ENCODE peak calls at places on chromosomes 13 and 19, in nine cellular contexts. R is bronchial epithelial cell, B is epithelial cell of esophagus, E is BJ, G is PC-3, Q is choroid plexus epithelial cell, W is cardiac fibroblast, V is ascending aorta, U is uterus. Z is an unnamed sample.

GRCh38 chr19:7168941-7169340 is 99.4 kb downstream of the ZNF557 start:
- DNase-seq in R (no peak), B (no peak), E (no peak), G (no peak), Q (no peak), W (no peak), V (no peak), U (no peak), Z (peak)

GRCh38 chr13:62358646-62358932 is 942.9 kb upstream of the PCDH20 start:
- DNase-seq in R (no peak), B (no peak), E (no peak), G (no peak), Q (no peak), W (no peak), V (no peak), U (no peak), Z (no peak)

GRCh38 chr19:2391118-2391725 is 31.2 kb downstream of the TMPRSS9 start:
- DNase-seq in R (peak), B (peak), E (no peak), G (peak), Q (peak), W (peak), V (no peak), U (peak), Z (peak)

GRCh38 chr13:41897126-41897525 is 63.8 kb downstream of the VWA8 start:
- DNase-seq in R (no peak), B (no peak), E (no peak), G (no peak), Q (peak), W (peak), V (no peak), U (no peak), Z (no peak)

GRCh38 chr19:31253816-31254551 is 95.3 kb downstream of the TSHZ3 start:
- DNase-seq in R (peak), B (peak), E (no peak), G (peak), Q (peak), W (peak), V (no peak), U (no peak), Z (no peak)

GRCh38 chr13:106114981-106115554 is 420.4 kb downstream of the EFNB2 start:
- DNase-seq in R (no peak), B (no peak), E (peak), G (no peak), Q (no peak), W (peak), V (no peak), U (no peak), Z (no peak)

GRCh38 chr19:35266904-35267817 is 1.6 kb upstream of the USF2 start:
- DNase-seq in R (no peak), B (peak), E (no peak), G (peak), Q (peak), W (no peak), V (peak), U (peak), Z (peak)

GRCh38 chr19:9871626-9872338 is 36.7 kb downstream of the PIN1 start:
- DNase-seq in R (no peak), B (no peak), E (no peak), G (peak), Q (no peak), W (no peak), V (no peak), U (no peak), Z (no peak)

GRCh38 chr13:98691360-98691759 is 61.1 kb downstream of the SLC15A1 start:
- DNase-seq in R (peak), B (peak), E (no peak), G (no peak), Q (no peak), W (no peak), V (no peak), U (no peak), Z (no peak)

GRCh38 chr19:5882421-5882968 is 12.2 kb upstream of the FUT5 start:
- DNase-seq in R (no peak), B (no peak), E (no peak), G (no peak), Q (peak), W (no peak), V (no peak), U (no peak), Z (no peak)

GRCh38 chr19:16143399-16144215 is at the start of gene HSH2D:
- DNase-seq in R (peak), B (peak), E (no peak), G (peak), Q (no peak), W (no peak), V (peak), U (no peak), Z (peak)

GRCh38 chr19:6580313-6580712 is 10.6 kb downstream of the CD70 start:
- DNase-seq in R (peak), B (peak), E (no peak), G (peak), Q (no peak), W (peak), V (no peak), U (no peak), Z (no peak)

GRCh38 chr19:20607943-20608342 is 42.4 kb upstream of the ZNF737 start:
- DNase-seq in R (no peak), B (no peak), E (no peak), G (no peak), Q (no peak), W (no peak), V (no peak), U (no peak), Z (no peak)

GRCh38 chr13:96762876-96763275 is 231.4 kb downstream of the OXGR1 start:
- DNase-seq in R (peak), B (peak), E (no peak), G (no peak), Q (no peak), W (peak), V (no peak), U (no peak), Z (no peak)

GRCh38 chr13:50156140-50156539 is 140.9 kb downstream of the KCNRG start:
- DNase-seq in R (peak), B (peak), E (no peak), G (no peak), Q (peak), W (peak), V (no peak), U (no peak), Z (no peak)

GRCh38 chr13:94065741-94066140 is 413.7 kb downstream of the DCT start:
- DNase-seq in R (no peak), B (no peak), E (no peak), G (no peak), Q (peak), W (peak), V (no peak), U (no peak), Z (no peak)

GRCh38 chr13:76715621-76716020 is 170.6 kb downstream of the KCTD12 start:
- DNase-seq in R (no peak), B (no peak), E (no peak), G (no peak), Q (no peak), W (no peak), V (no peak), U (no peak), Z (no peak)

GRCh38 chr19:13588953-13589833 is 82.9 kb upstream of the CACNA1A start:
- DNase-seq in R (peak), B (peak), E (no peak), G (peak), Q (peak), W (peak), V (peak), U (peak), Z (peak)

GRCh38 chr19:1133471-1133929 is 29.7 kb downstream of the GPX4 start:
- DNase-seq in R (no peak), B (peak), E (no peak), G (no peak), Q (no peak), W (no peak), V (peak), U (no peak), Z (no peak)

GRCh38 chr13:64505511-64505910 is 2724.6 kb downstream of the PCDH9 start:
- DNase-seq in R (peak), B (peak), E (peak), G (peak), Q (peak), W (peak), V (no peak), U (no peak), Z (no peak)

GRCh38 chr19:38293281-38293680 is 10.8 kb upstream of the C19orf33 start:
- DNase-seq in R (no peak), B (no peak), E (no peak), G (no peak), Q (no peak), W (no peak), V (no peak), U (no peak), Z (no peak)

GRCh38 chr13:99984463-99985242 is 3.1 kb downstream of the ZIC2 start:
- DNase-seq in R (no peak), B (no peak), E (no peak), G (no peak), Q (peak), W (no peak), V (no peak), U (no peak), Z (no peak)

GRCh38 chr19:3725640-3726310 is 17.6 kb downstream of the TJP3 start:
- DNase-seq in R (no peak), B (peak), E (no peak), G (no peak), Q (peak), W (no peak), V (no peak), U (no peak), Z (no peak)

GRCh38 chr13:28719656-28720055 is 886 bp upstream of the SLC46A3 start:
- DNase-seq in R (peak), B (peak), E (peak), G (no peak), Q (peak), W (peak), V (no peak), U (no peak), Z (no peak)

GRCh38 chr19:3665681-3666544 is 34.4 kb downstream of the PIP5K1C start:
- DNase-seq in R (no peak), B (peak), E (no peak), G (peak), Q (peak), W (peak), V (no peak), U (peak), Z (peak)

GRCh38 chr13:31914843-31915242 is 116.7 kb upstream of the FRY start:
- DNase-seq in R (no peak), B (no peak), E (no peak), G (no peak), Q (no peak), W (no peak), V (no peak), U (no peak), Z (no peak)
- H3K4me3 ChIP-seq in R (no peak), B (no peak), E (no peak), G (no peak), Q (no peak), W (no peak), V (no peak), U (no peak), Z (no peak)

DNA sequence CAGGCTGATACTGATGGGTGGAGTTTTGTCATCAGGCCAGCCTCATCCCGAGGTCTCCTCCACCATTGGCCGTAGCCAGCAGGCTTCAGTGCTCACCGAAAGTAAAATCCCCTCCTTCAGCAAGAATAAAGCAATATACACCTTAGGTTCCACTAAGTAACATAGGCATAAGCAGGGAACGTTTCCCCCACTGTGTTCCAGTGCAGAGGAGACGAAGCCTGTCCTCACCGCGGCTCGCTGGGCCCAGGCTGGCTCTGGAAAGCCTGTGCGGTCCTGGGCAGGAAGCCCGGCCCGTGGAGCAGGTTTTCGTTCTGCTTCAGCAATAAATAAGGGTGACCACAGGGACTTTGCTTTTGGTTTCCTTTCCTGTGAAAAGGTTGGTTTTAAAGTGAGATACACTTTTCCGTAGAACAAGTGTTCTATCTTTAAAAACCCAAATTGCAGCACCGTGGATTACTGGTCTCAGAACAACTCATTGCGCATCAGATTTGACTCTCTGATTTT is 16.3 kb upstream of the TEX29 start:
- DNase-seq in R (no peak), B (no peak), E (no peak), G (no peak), Q (no peak), W (no peak), V (peak), U (no peak), Z (no peak)
- H3K4me3 ChIP-seq in R (no peak), B (no peak), E (no peak), G (no peak), Q (no peak), W (no peak), V (no peak), U (no peak), Z (no peak)

GRCh38 chr19:44476559-44477408 is 23.5 kb downstream of the ZNF180 start:
- DNase-seq in R (peak), B (peak), E (no peak), G (peak), Q (peak), W (peak), V (no peak), U (no peak), Z (no peak)
- H3K4me3 ChIP-seq in R (no peak), B (no peak), E (no peak), G (no peak), Q (no peak), W (no peak), V (no peak), U (no peak), Z (no peak)

GRCh38 chr19:40719414-40719894 is 2.5 kb downstream of the ITPKC start:
- DNase-seq in R (no peak), B (no peak), E (no peak), G (no peak), Q (no peak), W (peak), V (no peak), U (no peak), Z (no peak)

GRCh38 chr19:40718774-40719391 is 2.0 kb downstream of the ITPKC start:
- DNase-seq in R (peak), B (peak), E (no peak), G (peak), Q (peak), W (peak), V (peak), U (peak), Z (peak)

GRCh38 chr19:40721936-40722661 is 5.2 kb downstream of the ITPKC start:
- DNase-seq in R (peak), B (peak), E (no peak), G (peak), Q (peak), W (peak), V (no peak), U (no peak), Z (no peak)

GRCh38 chr19:40723661-40724254 is 6.8 kb downstream of the ITPKC start:
- DNase-seq in R (no peak), B (no peak), E (no peak), G (no peak), Q (no peak), W (no peak), V (no peak), U (no peak), Z (no peak)

GRCh38 chr19:40721140-40721486 is 4.2 kb downstream of the ITPKC start:
- DNase-seq in R (no peak), B (no peak), E (no peak), G (no peak), Q (peak), W (no peak), V (no peak), U (no peak), Z (no peak)
- H3K4me3 ChIP-seq in R (no peak), B (peak), E (no peak), G (no peak), Q (peak), W (peak), V (peak), U (peak), Z (no peak)

GRCh38 chr13:32838985-32839384 is 177.2 kb upstream of the KL start:
- DNase-seq in R (no peak), B (no peak), E (no peak), G (peak), Q (peak), W (peak), V (no peak), U (no peak), Z (no peak)
- H3K4me3 ChIP-seq in R (no peak), B (no peak), E (no peak), G (no peak), Q (no peak), W (no peak), V (no peak), U (no peak), Z (no peak)

Z was measured in adrenal gland.